ENCODE peak calls at places on chromosomes 13 and 19, in four cellular contexts. Y is K562, P is HepG2, L is GM12878. S is an unnamed sample.

GRCh38 chr13:34913040-34913439 is 29.0 kb upstream of the NBEA start:
- DNase-seq in P (no peak), Y (no peak), L (no peak), S (peak; percentile 76)

GRCh38 chr13:31797154-31797775 is 57.9 kb downstream of the RXFP2 start:
- DNase-seq in Y (no peak), P (peak; percentile 3), L (no peak), S (peak; percentile 63)

GRCh38 chr13:112441226-112441625 is 65.1 kb downstream of the SPACA7 start:
- DNase-seq in L (no peak), Y (no peak), P (no peak), S (no peak)

GRCh38 chr19:47107201-47107952 is 6.2 kb downstream of the ZC3H4 start:
- DNase-seq in L (no peak), Y (peak; percentile 2), P (peak; percentile 93), S (no peak)

GRCh38 chr19:3123088-3123721 is 12.6 kb upstream of the GNA15 start:
- DNase-seq in L (no peak), Y (no peak), P (no peak), S (no peak)

GRCh38 chr19:7699422-7700127 is 2.4 kb downstream of the FCER2 start:
- DNase-seq in L (peak; percentile 73), Y (peak; percentile 80), P (no peak), S (no peak)

GRCh38 chr19:40539070-40539469 is 37.6 kb upstream of the SHKBP1 start:
- DNase-seq in L (no peak), Y (no peak), P (no peak), S (peak; percentile 42)

GRCh38 chr13:111945086-111945485 is 121.9 kb upstream of the SOX1 start:
- DNase-seq in Y (no peak), P (no peak), L (no peak), S (no peak)

GRCh38 chr19:3359850-3360493 is 6.4 kb upstream of the NFIC start:
- DNase-seq in L (no peak), P (no peak), Y (peak; percentile 80), S (peak; percentile 54)

GRCh38 chr13:99731747-99732146 is 230.5 kb downstream of the TM9SF2 start:
- DNase-seq in P (no peak), Y (no peak), L (no peak), S (peak; percentile 48)

GRCh38 chr19:11737964-11738745 is 591 bp downstream of the ZNF823 start:
- DNase-seq in Y (peak; percentile 38), L (no peak), P (peak; percentile 67), S (peak; percentile 56)

GRCh38 chr13:76973920-76974617 is 17.8 kb upstream of the CLN5 start:
- DNase-seq in P (no peak), Y (no peak), L (no peak), S (no peak)

GRCh38 chr13:47459512-47459911 is 541.6 kb downstream of the SUCLA2 start:
- DNase-seq in Y (no peak), P (no peak), L (no peak), S (peak; percentile 59)

GRCh38 chr19:40598918-40599307 is 2.3 kb upstream of the LTBP4 start:
- DNase-seq in P (no peak), L (no peak), Y (no peak), S (no peak)

GRCh38 chr13:79684426-79684825 is 203.5 kb downstream of the NDFIP2 start:
- DNase-seq in P (no peak), L (no peak), Y (no peak), S (no peak)

GRCh38 chr19:55809381-55810058 is 22.3 kb downstream of the NLRP11 start:
- DNase-seq in L (no peak), Y (peak; percentile 83), P (peak; percentile 65), S (peak; percentile 80)

GRCh38 chr19:7505682-7506384 is 10.1 kb upstream of the ZNF358 start:
- DNase-seq in P (no peak), Y (peak; percentile 94), L (no peak), S (peak; percentile 80)

GRCh38 chr13:43374621-43375020 is 351.2 kb downstream of the DNAJC15 start:
- DNase-seq in P (no peak), Y (no peak), L (no peak), S (no peak)

GRCh38 chr19:5624154-5624663 is 1.3 kb downstream of the SAFB start:
- DNase-seq in Y (no peak), P (no peak), L (no peak), S (peak; percentile 52)

GRCh38 chr13:71730267-71730666 is 136.7 kb downstream of the DACH1 start:
- DNase-seq in L (no peak), Y (no peak), P (no peak), S (no peak)

GRCh38 chr19:55443045-55443823 is at the start of gene SHISA7:
- DNase-seq in Y (peak; percentile 47), L (no peak), P (no peak), S (peak; percentile 69)

GRCh38 chr13:56352356-56352755 is 788.4 kb upstream of the PRR20A start:
- DNase-seq in L (no peak), Y (no peak), P (no peak), S (no peak)

GRCh38 chr13:51902776-51903175 is 41.0 kb downstream of the CCDC70 start:
- DNase-seq in L (no peak), Y (no peak), P (no peak), S (no peak)

GRCh38 chr19:803686-804418 is 6.6 kb downstream of the PTBP1 start:
- DNase-seq in L (no peak), Y (no peak), P (no peak), S (no peak)

GRCh38 chr19:53365899-53366493 is 491 bp downstream of the ZNF525 start:
- DNase-seq in P (peak; percentile 24), Y (no peak), L (no peak), S (peak; percentile 68)

GRCh38 chr19:1945899-1946298 is 4.9 kb downstream of the CSNK1G2 start:
- DNase-seq in Y (peak; percentile 58), L (no peak), P (peak; percentile 58), S (peak; percentile 93)

GRCh38 chr19:11693505-11694499 is 44.9 kb downstream of the ZNF823 start:
- DNase-seq in Y (peak; percentile 21), L (no peak), P (peak; percentile 85), S (peak; percentile 85)

GRCh38 chr13:109243311-109243951 is 543.0 kb downstream of the IRS2 start:
- DNase-seq in P (no peak), L (no peak), Y (no peak), S (peak; percentile 6)

GRCh38 chr13:110907951-110908898 is 6.6 kb downstream of the ANKRD10 start:
- DNase-seq in L (no peak), Y (no peak), P (peak; percentile 94), S (peak; percentile 90)

GRCh38 chr19:38441660-38442348 is 8.3 kb downstream of the RYR1 start:
- DNase-seq in P (peak; percentile 16), L (no peak), Y (peak; percentile 63), S (peak; percentile 91)

GRCh38 chr13:51347099-51347498 is 7.6 kb downstream of the SERPINE3 start:
- DNase-seq in L (no peak), P (no peak), Y (no peak), S (peak; percentile 52)

GRCh38 chr19:7397687-7398086 is 49.0 kb downstream of the ARHGEF18 start:
- DNase-seq in L (no peak), P (peak; percentile 56), Y (no peak), S (no peak)

GRCh38 chr13:72728290-72728605 is 525 bp downstream of the BORA start:
- DNase-seq in P (no peak), Y (no peak), L (no peak), S (no peak)

GRCh38 chr13:53023246-53023645 is 5.4 kb upstream of the OLFM4 start:
- DNase-seq in P (no peak), L (no peak), Y (no peak), S (no peak)

DNA sequence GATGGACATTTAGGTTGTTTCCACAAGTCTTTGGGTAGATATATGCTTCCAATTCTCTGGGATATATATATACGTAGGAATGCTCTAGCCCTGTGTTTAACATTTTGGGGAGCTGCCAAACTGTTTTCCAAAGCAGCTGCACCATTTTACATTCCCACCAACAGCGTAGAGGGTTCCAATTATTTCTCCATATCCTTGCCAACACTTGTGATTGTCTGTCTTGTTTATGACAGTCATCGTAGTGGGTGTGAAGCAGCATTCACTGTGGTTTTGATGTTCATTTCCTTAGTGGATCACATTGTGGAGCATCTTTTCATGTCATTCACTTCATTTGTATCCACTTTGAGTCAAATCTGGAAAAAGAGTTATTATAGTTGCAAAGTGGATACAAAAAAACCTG is 4.7 kb upstream of the CBLC start:
- DNase-seq in L (no peak), P (no peak), Y (no peak), S (no peak)
- TF ChIP-seq REST in L (no peak), P (no peak), Y (no peak), S (no peak)

GRCh38 chr19:33612928-33613327 is 8.8 kb upstream of the CHST8 start:
- DNase-seq in P (no peak), Y (no peak), L (no peak), S (no peak)

GRCh38 chr19:33613601-33614000 is 8.2 kb upstream of the CHST8 start:
- DNase-seq in L (no peak), Y (no peak), P (no peak), S (no peak)

GRCh38 chr19:33616857-33617256 is 4.9 kb upstream of the CHST8 start:
- DNase-seq in P (no peak), L (no peak), Y (no peak), S (no peak)

GRCh38 chr19:33618884-33619283 is 2.9 kb upstream of the CHST8 start:
- DNase-seq in L (no peak), Y (no peak), P (no peak), S (no peak)

GRCh38 chr19:33616346-33616745 is 5.4 kb upstream of the CHST8 start:
- DNase-seq in L (no peak), Y (no peak), P (no peak), S (no peak)
- H3K27me3 ChIP-seq in L (no peaks in the 10 kb centered on the region), Y (peaks cover 36% of the 10 kb centered on the region), P (peaks cover 3% of the 10 kb centered on the region), S (peaks cover 26% of the 10 kb centered on the region)

GRCh38 chr19:14150041-14150769 is 13.8 kb upstream of the ASF1B start:
- DNase-seq in Y (no peak), P (no peak), L (no peak), S (peak; percentile 45)

GRCh38 chr19:14150770-14151661 is 14.6 kb upstream of the ASF1B start:
- DNase-seq in L (no peak), Y (no peak), P (no peak), S (no peak)

GRCh38 chr19:14147797-14148605 is 11.6 kb upstream of the ASF1B start:
- DNase-seq in L (no peak), P (peak; percentile 39), Y (peak; percentile 81), S (peak; percentile 75)

GRCh38 chr19:14149011-14149410 is 12.6 kb upstream of the ASF1B start:
- DNase-seq in L (no peak), Y (no peak), P (no peak), S (no peak)

DNA sequence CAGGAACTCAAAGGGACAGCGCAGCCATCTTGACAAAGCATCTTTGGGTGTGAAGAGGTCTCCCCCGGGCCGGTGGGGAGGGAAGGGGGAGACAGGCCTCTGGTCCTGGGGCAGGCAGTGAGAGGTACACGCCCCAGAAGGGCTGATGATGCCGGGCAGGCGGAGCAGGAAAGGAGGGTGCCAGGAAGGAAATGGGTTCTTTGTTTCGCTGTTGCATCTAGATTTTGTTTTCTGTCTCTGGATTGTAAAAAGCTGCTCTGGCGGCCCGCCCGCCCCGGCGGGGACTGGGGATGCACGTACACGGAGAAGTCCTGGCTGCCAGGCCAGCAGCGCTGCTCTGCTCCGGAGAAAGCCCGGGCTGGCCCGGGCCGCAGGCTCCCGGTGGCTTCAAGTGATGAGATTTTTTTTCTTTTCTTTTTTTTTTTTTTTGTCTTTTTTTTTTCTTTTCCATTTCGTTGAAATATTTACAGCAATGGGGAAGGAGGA is 13.2 kb upstream of the ASF1B start:
- DNase-seq in Y (no peak), L (no peak), P (no peak), S (peak; percentile 28)
- TF ChIP-seq CREB1 in Y (no peak), L (no peak), P (no peak), S (no peak)

GRCh38 chr13:46295531-46296464 is 84.1 kb downstream of the LRRC63 start:
- DNase-seq in Y (no peak), P (no peak), L (peak; percentile 28), S (no peak)
- TF ChIP-seq REST in Y (no peak), P (no peak), L (no peak), S (no peak)